ENCODE peak calls at places on chromosomes 11 and 22, in six cellular contexts. H is activated CD8-positive, alpha-beta T cell treated with anti-CD3 and anti-CD28 coated beads for 36 hours; U is activated CD8-positive, alpha-beta memory T cell treated with anti-CD3 and anti-CD28 coated beads, Interleukin-2, amount 10 ng/mL, durations not matched to agents 7 days and 5 days; O is nucleus accumbens; I is head of caudate nucleus; W is HCEC 1CT. N is an unnamed sample.

GRCh38 chr22:45254789-45255261 is 14.1 kb upstream of the KIAA0930 start:
- DNase-seq in H (peak; percentile 43), I (no peak), U (peak; percentile 80), W (no peak), O (no peak), N (no peak)

GRCh38 chr11:88315981-88316441 is 21.5 kb downstream of the CTSC start:
- DNase-seq in W (no peak), H (no peak), I (no peak), O (no peak), U (no peak), N (no peak)

GRCh38 chr22:43828711-43829447 is 16.8 kb upstream of the EFCAB6 start:
- DNase-seq in W (peak; percentile 22), O (no peak), I (no peak), H (no peak), U (no peak), N (no peak)

GRCh38 chr11:62725686-62726085 is 1.6 kb downstream of the HNRNPUL2 start:
- DNase-seq in U (no peak), W (no peak), H (no peak), I (no peak), O (no peak), N (no peak)

GRCh38 chr11:91981995-91982394 is 242.6 kb upstream of the FAT3 start:
- DNase-seq in W (peak; percentile 55), H (no peak), O (no peak), U (no peak), I (no peak), N (no peak)

GRCh38 chr11:111531156-111531555 is 9.4 kb upstream of the LAYN start:
- DNase-seq in W (peak; percentile 74), H (no peak), U (no peak), O (no peak), I (no peak), N (no peak)

GRCh38 chr22:35443790-35444684 is 44.1 kb downstream of the MCM5 start:
- DNase-seq in I (no peak), O (no peak), U (no peak), W (no peak), H (no peak), N (no peak)

GRCh38 chr22:36252754-36253522 is at the start of gene APOL1:
- DNase-seq in U (peak; percentile 80), H (peak; percentile 58), O (no peak), I (no peak), W (peak; percentile 31), N (peak; percentile 61)

GRCh38 chr11:115325523-115325922 is 178.7 kb downstream of the CADM1 start:
- DNase-seq in O (no peak), I (no peak), W (no peak), U (no peak), H (no peak), N (no peak)

GRCh38 chr22:27213766-27214581 is 556.6 kb downstream of the MIAT start:
- DNase-seq in H (no peak), O (no peak), W (no peak), U (no peak), I (no peak), N (no peak)

GRCh38 chr11:84817998-84818397 is 809.1 kb downstream of the DLG2 start:
- DNase-seq in U (no peak), W (peak; percentile 73), I (no peak), H (no peak), O (no peak), N (no peak)

GRCh38 chr11:118100691-118101232 is 14.0 kb upstream of the SMIM35 start:
- DNase-seq in I (no peak), U (no peak), O (no peak), H (no peak), W (no peak), N (no peak)

GRCh38 chr22:35264986-35265385 is 7.7 kb downstream of the HMGXB4 start:
- DNase-seq in I (no peak), O (no peak), W (no peak), H (no peak), U (no peak), N (no peak)

GRCh38 chr22:49016909-49017768 is 810.5 kb downstream of the BRD1 start:
- DNase-seq in W (no peak), H (no peak), O (no peak), U (peak; percentile 28), I (no peak), N (no peak)

N was measured in stimulated activated CD4-positive, alpha-beta T cell treated with anti-CD3 and anti-CD28 coated beads, Interleukin-2, amount 100 ng/mL, for 4 hours.